ENCODE peak calls at places on chromosome 15, in ten cellular contexts. J is K562, C is neural progenitor cell, R is heart left ventricle, W is GM12865, Q is GM10248, M is HFF-Myc, Y is fibroblast of the aortic adventitia, U is tibial artery, T is astrocyte of the spinal cord. E is an unnamed sample.

GRCh38 chr15:38860253-38860652 is 295.6 kb upstream of the RASGRP1 start:
- DNase-seq in J (no peak), C (no peak), R (no peak), W (no peak), Q (no peak), M (no peak), Y (no peak), U (no peak), T (no peak), E (no peak)

GRCh38 chr15:94494732-94495131 is 263.4 kb downstream of the MCTP2 start:
- DNase-seq in J (no peak), C (no peak), R (no peak), W (no peak), Q (no peak), M (no peak), Y (no peak), U (no peak), T (no peak), E (no peak)

GRCh38 chr15:76996526-76997401 is 1.8 kb downstream of the PSTPIP1 start:
- DNase-seq in J (no peak), C (no peak), R (peak; percentile 62), W (no peak), Q (no peak), M (no peak), Y (peak; percentile 55), U (peak; percentile 75), T (no peak), E (no peak)

GRCh38 chr15:72058590-72058989 is 59.4 kb downstream of the MYO9A start:
- DNase-seq in J (no peak), C (no peak), R (no peak), W (no peak), Q (no peak), M (no peak), Y (peak; percentile 26), U (no peak), T (no peak), E (no peak)

GRCh38 chr15:36371509-36371908 is 207.9 kb upstream of the CDIN1 start:
- DNase-seq in J (no peak), C (no peak), R (no peak), W (no peak), Q (no peak), M (no peak), Y (peak; percentile 16), U (no peak), T (peak; percentile 21), E (no peak)

GRCh38 chr15:77504310-77504709 is 83.6 kb downstream of the HMG20A start:
- DNase-seq in J (no peak), C (peak; percentile 71), R (peak; percentile 50), W (no peak), Q (no peak), M (no peak), Y (no peak), U (no peak), T (no peak), E (no peak)

GRCh38 chr15:63347074-63347859 is 34.4 kb downstream of the CA12 start:
- DNase-seq in J (no peak), C (no peak), R (no peak), W (no peak), Q (no peak), M (no peak), Y (peak; percentile 48), U (no peak), T (no peak), E (no peak)

GRCh38 chr15:34890424-34890823 is 79.1 kb downstream of the AQR start:
- DNase-seq in J (no peak), C (no peak), R (no peak), W (no peak), Q (no peak), M (peak; percentile 10), Y (peak; percentile 10), U (no peak), T (no peak), E (no peak)

GRCh38 chr15:40379853-40380252 is 2.7 kb upstream of the KNSTRN start:
- DNase-seq in J (no peak), C (no peak), R (peak; percentile 71), W (no peak), Q (no peak), M (peak; percentile 79), Y (peak; percentile 99), U (peak; percentile 88), T (peak; percentile 91), E (no peak)

GRCh38 chr15:40543082-40543481 is 21.8 kb downstream of the CCDC32 start:
- DNase-seq in J (no peak), C (no peak), R (no peak), W (peak; percentile 86), Q (no peak), M (no peak), Y (no peak), U (no peak), T (no peak), E (no peak)

GRCh38 chr15:85726446-85726845 is 68.3 kb downstream of the KLHL25 start:
- DNase-seq in J (no peak), C (no peak), R (no peak), W (no peak), Q (no peak), M (no peak), Y (peak; percentile 45), U (no peak), T (no peak), E (no peak)

GRCh38 chr15:98160236-98160635 is 199.7 kb downstream of the ARRDC4 start:
- DNase-seq in J (no peak), C (no peak), R (no peak), W (peak; percentile 69), Q (no peak), M (no peak), Y (no peak), U (no peak), T (no peak), E (no peak)

GRCh38 chr15:40336129-40337122 is 4.3 kb downstream of the CCDC9B start:
- DNase-seq in J (peak; percentile 40), C (peak; percentile 60), R (peak; percentile 56), W (peak; percentile 31), Q (peak; percentile 71), M (no peak), Y (no peak), U (no peak), T (no peak), E (peak; percentile 79)

GRCh38 chr15:70426065-70426821 is 328.5 kb upstream of the TLE3 start:
- DNase-seq in J (no peak), C (no peak), R (no peak), W (no peak), Q (no peak), M (no peak), Y (peak; percentile 13), U (no peak), T (peak; percentile 40), E (no peak)

GRCh38 chr15:74913041-74913440 is 6.4 kb upstream of the FAM219B start:
- DNase-seq in J (no peak), C (no peak), R (no peak), W (no peak), Q (no peak), M (no peak), Y (peak; percentile 23), U (no peak), T (no peak), E (no peak)
- TF ChIP-seq CTCF in J (no peak), C (no peak), R (no peak), W (no peak), Q (no peak), M (no peak), Y (no peak), U (no peak), T (no peak), E (no peak)

DNA sequence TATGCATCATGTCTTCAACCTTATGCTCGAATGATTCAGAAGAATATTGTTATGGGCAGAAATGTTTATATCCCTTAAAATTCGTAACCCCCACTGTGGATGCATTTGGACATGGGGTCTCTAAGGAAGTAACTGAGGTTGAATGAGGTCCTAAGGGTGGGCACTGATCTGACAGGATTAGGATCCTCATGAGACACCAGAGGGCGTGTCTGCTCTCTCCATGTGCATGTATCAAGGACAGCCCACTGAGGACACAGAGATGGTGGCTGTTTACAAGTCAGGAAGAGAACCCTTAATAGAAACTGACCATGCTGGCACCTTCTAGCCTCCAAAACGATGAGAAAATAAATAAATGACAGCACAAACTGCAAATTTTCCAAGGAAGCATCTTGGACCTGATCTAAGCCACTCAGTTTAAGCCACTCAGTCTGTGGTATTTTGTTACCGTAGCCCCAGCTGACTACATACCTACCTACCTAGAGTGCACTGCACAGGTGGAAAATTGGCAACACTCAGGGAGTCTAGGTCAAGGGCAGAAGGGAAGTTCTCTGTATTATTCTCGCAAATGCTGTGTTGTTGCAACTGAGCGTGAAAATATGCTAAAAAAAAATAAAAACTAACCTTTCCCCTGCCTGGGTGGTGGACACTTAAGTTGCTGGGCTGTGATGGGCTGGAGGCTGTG is 126.6 kb downstream of the TJP1 start:
- DNase-seq in J (no peak), C (peak; percentile 49), R (no peak), W (peak; percentile 21), Q (no peak), M (no peak), Y (no peak), U (no peak), T (no peak), E (no peak)
- TF ChIP-seq CTCF in J (peak; percentile 53), C (peak; percentile 44), R (peak; percentile 17), W (peak; percentile 7), Q (no peak), M (no peak), Y (no peak), U (no peak), T (no peak), E (no peak)

GRCh38 chr15:73366766-73367623 is 1.8 kb downstream of the HCN4 start:
- DNase-seq in J (no peak), C (peak; percentile 54), R (peak; percentile 57), W (no peak), Q (no peak), M (no peak), Y (no peak), U (no peak), T (no peak), E (no peak)
- TF ChIP-seq CTCF in J (no peak), C (no peak), R (no peak), W (no peak), Q (no peak), M (no peak), Y (no peak), U (no peak), T (no peak), E (no peak)

DNA sequence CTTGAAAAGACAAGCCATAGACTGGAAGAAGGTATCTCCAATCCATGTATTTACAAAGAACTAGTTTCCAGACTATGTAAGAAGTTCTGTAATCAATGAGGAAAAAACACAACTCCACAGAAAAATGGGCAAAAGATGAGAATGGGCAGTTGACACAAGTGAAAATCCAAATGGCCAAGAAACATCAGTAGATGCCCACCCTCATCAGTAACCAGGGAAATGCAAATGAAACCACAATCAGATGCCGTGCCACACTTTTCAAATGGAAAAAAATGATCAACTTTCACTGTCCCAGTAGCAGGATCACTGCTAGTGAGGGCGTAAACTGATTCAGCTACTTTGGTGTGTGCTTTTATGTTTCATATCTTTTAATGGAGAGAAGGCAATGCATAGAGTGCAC is 4.5 kb upstream of the CPEB1 start:
- DNase-seq in J (no peak), C (no peak), R (no peak), W (no peak), Q (no peak), M (no peak), Y (no peak), U (no peak), T (no peak), E (no peak)
- TF ChIP-seq CTCF in J (no peak), C (no peak), R (no peak), W (no peak), Q (no peak), M (no peak), Y (no peak), U (no peak), T (no peak), E (no peak)

GRCh38 chr15:43132830-43133428 is 457 bp upstream of the TMEM62 start:
- DNase-seq in J (no peak), C (peak; percentile 7), R (no peak), W (no peak), Q (no peak), M (no peak), Y (no peak), U (no peak), T (no peak), E (no peak)
- TF ChIP-seq CTCF in J (no peak), C (no peak), R (no peak), W (no peak), Q (no peak), M (no peak), Y (no peak), U (no peak), T (no peak), E (no peak)